ENCODE peak calls at places on chromosomes 5 and 9, in six cellular contexts. One of them, this sample, is unnamed.

GRCh38 chr9:10059044-10059443 is 553.8 kb downstream of the PTPRD start:
- DNase-seq in vagina: no peak
- DNase-seq in SK-N-SH: no peak
- DNase-seq in effector memory CD4-positive, alpha-beta T cell: no peak
- DNase-seq in aorta: no peak
- DNase-seq in neuronal stem cell: no peak
- DNase-seq in this sample: no peak

GRCh38 chr9:79583957-79584654 is 12.3 kb downstream of the TLE4 start:
- DNase-seq in effector memory CD4-positive, alpha-beta T cell: no peak
- DNase-seq in neuronal stem cell: no peak
- DNase-seq in vagina: no peak
- DNase-seq in SK-N-SH: no peak
- DNase-seq in aorta: peak
- DNase-seq in this sample: no peak

GRCh38 chr9:117733465-117733864 is 29.3 kb downstream of the TLR4 start:
- DNase-seq in SK-N-SH: no peak
- DNase-seq in vagina: no peak
- DNase-seq in aorta: no peak
- DNase-seq in neuronal stem cell: no peak
- DNase-seq in effector memory CD4-positive, alpha-beta T cell: no peak
- DNase-seq in this sample: no peak

GRCh38 chr5:170434953-170435605 is 45.9 kb upstream of the KCNMB1 start:
- DNase-seq in aorta: peak
- DNase-seq in vagina: no peak
- DNase-seq in neuronal stem cell: peak
- DNase-seq in SK-N-SH: peak
- DNase-seq in effector memory CD4-positive, alpha-beta T cell: no peak
- DNase-seq in this sample: peak

GRCh38 chr5:103450333-103451061 is 112.1 kb downstream of the NUDT12 start:
- DNase-seq in effector memory CD4-positive, alpha-beta T cell: no peak
- DNase-seq in neuronal stem cell: no peak
- DNase-seq in SK-N-SH: no peak
- DNase-seq in vagina: no peak
- DNase-seq in aorta: no peak
- DNase-seq in this sample: no peak

GRCh38 chr9:37128051-37128450 is 7.7 kb downstream of the ZCCHC7 start:
- DNase-seq in vagina: no peak
- DNase-seq in effector memory CD4-positive, alpha-beta T cell: no peak
- DNase-seq in aorta: no peak
- DNase-seq in SK-N-SH: no peak
- DNase-seq in neuronal stem cell: no peak
- DNase-seq in this sample: no peak

GRCh38 chr5:320524-321232 is 836 bp upstream of the AHRR start:
- DNase-seq in aorta: no peak
- DNase-seq in effector memory CD4-positive, alpha-beta T cell: no peak
- DNase-seq in vagina: no peak
- DNase-seq in SK-N-SH: peak
- DNase-seq in neuronal stem cell: no peak
- DNase-seq in this sample: no peak

GRCh38 chr9:130118841-130119520 is 53.2 kb upstream of the NCS1 start:
- DNase-seq in aorta: no peak
- DNase-seq in neuronal stem cell: no peak
- DNase-seq in effector memory CD4-positive, alpha-beta T cell: no peak
- DNase-seq in vagina: no peak
- DNase-seq in SK-N-SH: peak
- DNase-seq in this sample: no peak

GRCh38 chr5:171433952-171434676 is 14.7 kb downstream of the FGF18 start:
- DNase-seq in effector memory CD4-positive, alpha-beta T cell: no peak
- DNase-seq in SK-N-SH: no peak
- DNase-seq in vagina: no peak
- DNase-seq in aorta: peak
- DNase-seq in neuronal stem cell: no peak
- DNase-seq in this sample: no peak

GRCh38 chr5:39064450-39064849 is 9.7 kb downstream of the RICTOR start:
- DNase-seq in effector memory CD4-positive, alpha-beta T cell: no peak
- DNase-seq in aorta: no peak
- DNase-seq in neuronal stem cell: no peak
- DNase-seq in SK-N-SH: no peak
- DNase-seq in vagina: no peak
- DNase-seq in this sample: no peak

GRCh38 chr5:91383956-91384300 is 811 bp upstream of the ARRDC3 start:
- DNase-seq in vagina: no peak
- DNase-seq in aorta: no peak
- DNase-seq in neuronal stem cell: peak
- DNase-seq in SK-N-SH: no peak
- DNase-seq in effector memory CD4-positive, alpha-beta T cell: no peak
- DNase-seq in this sample: peak

DNA sequence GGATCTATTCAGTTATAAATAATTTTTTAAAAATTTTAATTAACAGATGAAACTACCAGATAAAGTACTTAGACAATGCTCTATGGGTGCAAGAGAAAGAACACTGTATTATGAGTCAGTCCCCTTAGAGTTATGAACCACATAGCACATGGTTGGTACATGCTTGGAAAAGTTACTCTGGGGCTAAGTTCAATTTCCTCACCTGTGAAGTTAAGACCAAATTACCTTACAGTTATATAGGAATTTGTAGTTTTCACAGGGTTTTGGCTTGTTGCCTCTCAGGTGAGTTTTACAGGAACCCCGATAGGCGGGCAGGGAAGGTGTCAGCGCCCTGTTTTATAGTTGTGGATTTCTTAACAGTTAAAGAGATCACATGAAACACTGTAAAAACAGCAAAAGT is 1.2 kb downstream of the PANK3 start:
- DNase-seq in effector memory CD4-positive, alpha-beta T cell: no peak
- DNase-seq in vagina: no peak
- DNase-seq in SK-N-SH: no peak
- DNase-seq in aorta: no peak
- DNase-seq in neuronal stem cell: no peak
- DNase-seq in this sample: no peak
- H3K27ac ChIP-seq in effector memory CD4-positive, alpha-beta T cell: no peak
- H3K27ac ChIP-seq in vagina: peak
- H3K27ac ChIP-seq in SK-N-SH: peak
- H3K27ac ChIP-seq in aorta: no peak
- H3K27ac ChIP-seq in neuronal stem cell: no peak
- H3K27ac ChIP-seq in this sample: peak

DNA sequence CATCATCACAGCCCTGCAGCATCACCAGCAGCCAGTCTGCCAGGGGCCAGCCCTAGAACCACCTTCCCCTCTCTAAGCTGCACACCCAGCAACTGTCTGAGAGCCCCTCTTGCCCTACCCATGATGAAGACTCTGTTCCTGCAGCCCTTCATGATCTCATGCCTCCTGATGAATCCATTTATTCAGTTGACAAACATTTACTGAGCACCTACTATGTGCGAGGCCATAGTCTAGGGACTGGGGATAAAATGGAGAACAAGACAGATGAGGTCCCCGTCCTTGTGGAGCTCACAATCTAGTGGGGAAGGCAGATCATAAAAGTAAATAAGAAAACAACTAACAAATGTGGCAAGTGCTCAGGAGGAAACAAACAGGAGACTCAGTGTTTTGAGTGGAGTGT is 96.3 kb downstream of the PCDH1 start:
- DNase-seq in neuronal stem cell: no peak
- DNase-seq in aorta: no peak
- DNase-seq in SK-N-SH: no peak
- DNase-seq in vagina: no peak
- DNase-seq in effector memory CD4-positive, alpha-beta T cell: no peak
- DNase-seq in this sample: no peak
- H3K27ac ChIP-seq in neuronal stem cell: no peak
- H3K27ac ChIP-seq in aorta: no peak
- H3K27ac ChIP-seq in SK-N-SH: no peak
- H3K27ac ChIP-seq in vagina: no peak
- H3K27ac ChIP-seq in effector memory CD4-positive, alpha-beta T cell: no peak
- H3K27ac ChIP-seq in this sample: no peak

DNA sequence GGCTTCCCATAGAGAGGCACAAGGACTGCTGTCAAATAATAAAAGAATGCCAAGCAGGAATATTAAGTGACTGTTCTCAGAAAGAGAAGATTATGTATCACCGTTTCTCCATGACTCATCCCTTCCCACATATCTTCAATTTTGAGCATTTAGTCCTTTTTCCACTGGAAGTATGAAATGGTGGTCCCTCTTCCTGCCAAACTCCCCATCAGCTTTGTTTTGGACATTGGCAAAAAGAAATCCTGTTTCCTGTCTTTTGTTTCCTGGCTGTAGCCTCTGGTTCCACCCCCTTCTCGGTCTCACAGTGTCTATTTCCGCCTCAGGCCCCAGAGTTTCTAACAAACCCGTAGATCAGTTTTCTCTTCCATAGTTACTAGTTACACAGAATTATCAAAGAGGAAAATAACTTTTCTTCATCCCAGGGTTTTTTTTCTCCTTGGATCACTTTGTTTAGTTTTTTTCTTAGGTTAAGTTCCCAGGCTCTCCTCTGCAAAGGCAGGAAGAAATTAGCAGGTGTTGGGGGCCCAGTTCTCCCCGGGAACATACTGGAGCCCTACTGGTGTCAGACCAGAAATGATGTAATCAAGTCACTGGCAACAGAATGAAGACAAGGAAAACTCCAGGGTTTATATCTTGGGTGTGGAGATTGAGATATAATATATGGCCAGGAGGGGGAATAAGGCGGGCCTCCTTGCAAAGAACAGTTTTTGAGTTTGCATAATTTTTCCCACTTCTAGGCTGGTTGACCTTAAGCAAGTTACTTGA is 26.3 kb upstream of the ARHGAP26 start:
- DNase-seq in aorta: no peak
- DNase-seq in effector memory CD4-positive, alpha-beta T cell: no peak
- DNase-seq in vagina: no peak
- DNase-seq in neuronal stem cell: no peak
- DNase-seq in SK-N-SH: no peak
- DNase-seq in this sample: no peak
- H3K27ac ChIP-seq in aorta: no peak
- H3K27ac ChIP-seq in effector memory CD4-positive, alpha-beta T cell: no peak
- H3K27ac ChIP-seq in vagina: no peak
- H3K27ac ChIP-seq in neuronal stem cell: no peak
- H3K27ac ChIP-seq in SK-N-SH: peak
- H3K27ac ChIP-seq in this sample: no peak

DNA sequence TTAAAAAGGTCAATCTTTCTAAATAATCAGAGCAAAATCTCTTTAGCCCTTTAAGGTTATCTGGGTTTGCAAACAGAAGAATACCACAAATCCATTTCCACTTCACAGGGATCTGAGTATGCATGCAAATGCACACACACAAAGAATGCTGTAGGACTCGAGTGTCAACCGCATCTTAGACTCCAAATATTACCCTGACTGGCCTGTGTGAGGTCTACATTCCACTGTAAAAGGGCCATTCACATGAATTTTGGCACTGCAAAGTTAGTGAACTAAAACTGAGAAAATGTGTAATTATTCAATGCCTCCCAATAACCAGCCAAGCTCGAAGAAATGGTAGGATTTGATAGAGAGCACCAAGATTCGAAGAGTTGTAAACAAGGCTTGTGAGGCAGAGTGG is 199.9 kb downstream of the AGTPBP1 start:
- DNase-seq in vagina: no peak
- DNase-seq in aorta: no peak
- DNase-seq in effector memory CD4-positive, alpha-beta T cell: no peak
- DNase-seq in SK-N-SH: no peak
- DNase-seq in neuronal stem cell: no peak
- DNase-seq in this sample: no peak
- H3K27ac ChIP-seq in vagina: no peak
- H3K27ac ChIP-seq in aorta: no peak
- H3K27ac ChIP-seq in effector memory CD4-positive, alpha-beta T cell: no peak
- H3K27ac ChIP-seq in SK-N-SH: no peak
- H3K27ac ChIP-seq in neuronal stem cell: no peak
- H3K27ac ChIP-seq in this sample: peak

This sample was measured in substantia nigra.